ENCODE peak calls at places on chromosomes 13 and 19, in nine cellular contexts. Q, K, H, J, R, O, T, D and U are unnamed samples.

GRCh38 chr19:55149078-55150003 is at the start of gene TNNT1:
- DNase-seq in T (peak), Q (no peak), O (peak), J (peak), H (no peak), K (no peak), D (no peak), R (peak), U (no peak)

GRCh38 chr19:347946-348861 is 3.6 kb upstream of the MIER2 start:
- DNase-seq in J (no peak), T (no peak), D (no peak), Q (no peak), R (peak), O (no peak), H (no peak), K (no peak), U (peak)

GRCh38 chr19:31666126-31666525 is 316.9 kb upstream of the TSHZ3 start:
- DNase-seq in K (no peak), J (no peak), Q (no peak), O (no peak), H (no peak), T (no peak), R (no peak), D (no peak), U (no peak)

GRCh38 chr13:94433055-94433947 is 46.2 kb downstream of the DCT start:
- DNase-seq in O (no peak), Q (no peak), J (peak), K (no peak), T (peak), D (no peak), R (peak), H (no peak), U (no peak)

GRCh38 chr13:63554157-63554556 is 2138.5 kb upstream of the PCDH20 start:
- DNase-seq in J (no peak), K (no peak), R (no peak), T (no peak), H (no peak), Q (no peak), O (no peak), D (peak), U (no peak)

GRCh38 chr13:22114630-22115311 is 443.9 kb downstream of the FGF9 start:
- DNase-seq in H (peak), Q (peak), K (no peak), J (no peak), T (no peak), O (no peak), D (no peak), R (no peak), U (no peak)

GRCh38 chr19:50580240-50580639 is 12.0 kb upstream of the LRRC4B start:
- DNase-seq in O (no peak), J (no peak), T (no peak), R (no peak), D (no peak), H (no peak), Q (no peak), K (no peak), U (no peak)

GRCh38 chr13:21218351-21219043 is 42.0 kb downstream of the MRPL57 start:
- DNase-seq in R (no peak), K (no peak), H (peak), Q (no peak), O (no peak), J (no peak), T (no peak), D (no peak), U (no peak)

GRCh38 chr19:32308436-32309077 is 36.9 kb upstream of the ZNF507 start:
- DNase-seq in J (no peak), O (no peak), Q (no peak), T (no peak), H (peak), D (peak), K (no peak), R (no peak), U (no peak)

GRCh38 chr13:98856983-98857382 is 104.5 kb upstream of the SLC15A1 start:
- DNase-seq in Q (no peak), H (peak), O (no peak), R (no peak), D (peak), J (peak), K (no peak), T (no peak), U (no peak)

GRCh38 chr13:39612023-39612637 is 9.1 kb upstream of the LHFPL6 start:
- DNase-seq in D (peak), O (no peak), J (peak), H (peak), Q (peak), T (peak), K (peak), R (peak), U (peak)

GRCh38 chr13:51539887-51540286 is 44.4 kb upstream of the WDFY2 start:
- DNase-seq in J (no peak), O (no peak), R (no peak), K (no peak), D (peak), Q (no peak), T (no peak), H (peak), U (no peak)

GRCh38 chr13:28094311-28094710 is 6.1 kb downstream of the FLT3 start:
- DNase-seq in T (no peak), K (no peak), H (no peak), D (no peak), Q (no peak), R (no peak), O (no peak), J (no peak), U (no peak)

GRCh38 chr19:13015361-13016231 is 20.3 kb downstream of the NFIX start:
- DNase-seq in H (peak), J (peak), Q (no peak), O (no peak), R (peak), K (no peak), T (no peak), D (no peak), U (no peak)

GRCh38 chr19:49624967-49625910 is 14.7 kb downstream of the RRAS start:
- DNase-seq in D (no peak), R (no peak), H (no peak), J (peak), K (no peak), O (no peak), T (no peak), Q (no peak), U (no peak)

GRCh38 chr19:3879656-3880055 is 829 bp upstream of the ATCAY start:
- DNase-seq in Q (no peak), J (no peak), O (no peak), H (no peak), K (no peak), R (no peak), T (no peak), D (no peak), U (no peak)

GRCh38 chr13:97826421-97826965 is 127.0 kb upstream of the IPO5 start:
- DNase-seq in R (no peak), J (no peak), D (no peak), Q (no peak), O (no peak), K (no peak), T (no peak), H (no peak), U (no peak)

GRCh38 chr13:105139380-105140285 is 1395.8 kb downstream of the EFNB2 start:
- DNase-seq in T (no peak), Q (peak), O (peak), J (peak), H (peak), R (no peak), D (peak), K (no peak), U (peak)

GRCh38 chr13:87147076-87147475 is 524.1 kb upstream of the SLITRK5 start:
- DNase-seq in H (peak), D (peak), K (no peak), T (no peak), R (no peak), Q (no peak), J (no peak), O (no peak), U (no peak)

GRCh38 chr13:113846639-113847318 is 17.1 kb downstream of the GAS6 start:
- DNase-seq in O (no peak), T (no peak), H (no peak), K (no peak), D (no peak), J (peak), Q (peak), R (no peak), U (no peak)

GRCh38 chr13:57813641-57814040 is 182.1 kb downstream of the PCDH17 start:
- DNase-seq in O (no peak), T (no peak), R (peak), D (peak), Q (no peak), J (no peak), H (no peak), K (no peak), U (no peak)

GRCh38 chr13:20702945-20703784 is at the start of gene IL17D:
- DNase-seq in O (no peak), T (peak), K (no peak), D (peak), H (no peak), Q (peak), J (peak), R (peak), U (peak)

GRCh38 chr19:55005684-55006488 is 32.2 kb downstream of the GP6 start:
- DNase-seq in T (peak), O (no peak), H (no peak), D (peak), J (no peak), K (no peak), R (peak), Q (peak), U (peak)

GRCh38 chr13:110042253-110042652 is 255.9 kb upstream of the IRS2 start:
- DNase-seq in D (no peak), Q (no peak), T (no peak), K (no peak), H (peak), J (no peak), R (no peak), O (no peak), U (no peak)

GRCh38 chr13:41561179-41561578 is 103.8 kb downstream of the RGCC start:
- DNase-seq in H (peak), O (no peak), T (no peak), K (no peak), Q (no peak), R (no peak), D (peak), J (no peak), U (no peak)

GRCh38 chr19:3494051-3494450 is 6.4 kb downstream of the DOHH start:
- DNase-seq in T (no peak), D (no peak), Q (peak), O (no peak), K (no peak), R (peak), H (no peak), J (peak), U (peak)

GRCh38 chr13:40204246-40204645 is 462.2 kb downstream of the FOXO1 start:
- DNase-seq in O (no peak), T (no peak), D (no peak), H (no peak), Q (no peak), R (no peak), J (no peak), K (no peak), U (peak)

GRCh38 chr13:113092776-113093579 is 12.6 kb upstream of the F7 start:
- DNase-seq in Q (no peak), R (no peak), T (no peak), D (no peak), O (peak), H (no peak), J (no peak), K (no peak), U (no peak)

GRCh38 chr13:77697208-77698103 is at the start of gene SLAIN1:
- DNase-seq in O (peak), J (peak), D (no peak), H (no peak), K (peak), Q (peak), T (peak), R (peak), U (peak)

GRCh38 chr19:27775395-27775794 is 1437.6 kb downstream of the UQCRFS1 start:
- DNase-seq in H (no peak), R (no peak), J (no peak), T (no peak), K (no peak), D (peak), Q (no peak), O (no peak), U (no peak)

DNA sequence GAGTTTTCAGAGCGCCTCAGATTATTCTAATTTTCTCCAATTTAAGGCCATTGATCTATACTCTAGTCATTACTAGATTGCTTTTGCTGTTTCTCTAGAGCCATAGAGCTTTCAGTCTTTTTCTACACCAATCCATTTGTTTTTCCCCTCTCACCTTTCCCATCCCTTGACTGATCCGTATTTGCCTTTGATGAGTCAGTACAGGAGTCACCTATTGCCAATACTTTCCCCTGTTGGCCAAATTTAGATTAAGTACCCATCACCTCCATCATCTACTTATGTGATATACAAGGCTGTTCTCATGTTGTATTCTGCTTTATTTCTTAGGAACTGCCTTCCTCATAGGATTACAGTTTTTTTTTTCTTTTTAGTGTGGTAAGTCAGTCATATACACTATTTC is 463.2 kb downstream of the KLF12 start:
- DNase-seq in K (no peak), R (no peak), Q (no peak), H (no peak), J (no peak), D (no peak), O (no peak), T (no peak), U (no peak)
- H3K4me3 ChIP-seq in K (no peak), R (no peak), Q (no peak), H (no peak), J (no peak), D (no peak), O (no peak), T (no peak), U (no peak)

GRCh38 chr19:47432499-47432898 is 13.2 kb upstream of the MEIS3 start:
- DNase-seq in K (no peak), O (no peak), R (no peak), Q (no peak), D (no peak), H (no peak), T (no peak), J (no peak), U (no peak)

GRCh38 chr19:47429140-47429793 is 9.9 kb upstream of the MEIS3 start:
- DNase-seq in J (no peak), H (no peak), T (no peak), D (no peak), Q (no peak), O (no peak), K (no peak), R (no peak), U (no peak)

GRCh38 chr19:47428177-47428894 is 9.0 kb upstream of the MEIS3 start:
- DNase-seq in J (peak), H (peak), Q (peak), K (peak), T (peak), D (peak), O (peak), R (peak), U (peak)

GRCh38 chr19:47432091-47432490 is 12.8 kb upstream of the MEIS3 start:
- DNase-seq in T (no peak), K (no peak), O (no peak), R (no peak), H (no peak), Q (no peak), J (no peak), D (no peak), U (no peak)

DNA sequence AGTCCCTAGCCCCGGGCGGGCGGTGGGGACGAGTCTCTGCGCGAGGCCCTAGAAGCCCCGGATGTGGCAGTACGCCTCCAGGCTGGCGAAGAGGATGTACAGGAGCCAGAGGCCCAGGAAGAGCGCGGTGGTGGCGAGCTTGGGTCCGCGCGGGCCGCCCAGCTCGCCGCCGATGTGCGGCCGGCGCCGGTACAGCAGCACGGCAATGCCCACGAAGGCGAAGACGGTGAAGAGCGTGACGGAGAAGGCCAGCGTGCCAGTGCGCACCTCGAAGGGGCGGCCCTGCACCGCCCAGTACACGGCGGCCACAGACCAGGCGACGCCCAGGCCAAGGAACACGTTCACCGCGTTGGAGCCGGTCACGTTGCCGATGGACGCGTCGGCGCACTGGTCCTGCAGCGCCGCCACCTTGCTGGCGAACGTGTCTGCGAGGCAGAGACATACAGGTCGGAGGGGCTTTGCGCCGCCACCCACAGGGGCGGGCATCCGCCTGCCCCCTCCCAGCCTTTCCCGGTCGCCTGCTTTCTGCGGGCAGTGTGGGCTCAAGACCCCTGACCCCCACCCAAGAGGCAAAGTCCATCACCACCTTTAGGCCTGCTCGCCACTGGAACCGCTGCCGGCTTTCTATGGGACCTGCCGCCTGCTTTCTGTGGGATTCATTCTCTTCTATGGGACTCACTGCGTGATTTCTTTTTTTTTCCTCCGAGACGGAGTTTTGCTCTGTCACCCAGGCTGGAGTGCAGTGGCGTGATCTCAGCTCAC is 10.9 kb upstream of the MEIS3 start:
- DNase-seq in D (peak), R (peak), O (no peak), K (peak), J (peak), T (peak), Q (no peak), H (peak), U (no peak)
- H3K4me3 ChIP-seq in D (peak), R (peak), O (peak), K (peak), J (no peak), T (no peak), Q (no peak), H (peak), U (no peak)

DNA sequence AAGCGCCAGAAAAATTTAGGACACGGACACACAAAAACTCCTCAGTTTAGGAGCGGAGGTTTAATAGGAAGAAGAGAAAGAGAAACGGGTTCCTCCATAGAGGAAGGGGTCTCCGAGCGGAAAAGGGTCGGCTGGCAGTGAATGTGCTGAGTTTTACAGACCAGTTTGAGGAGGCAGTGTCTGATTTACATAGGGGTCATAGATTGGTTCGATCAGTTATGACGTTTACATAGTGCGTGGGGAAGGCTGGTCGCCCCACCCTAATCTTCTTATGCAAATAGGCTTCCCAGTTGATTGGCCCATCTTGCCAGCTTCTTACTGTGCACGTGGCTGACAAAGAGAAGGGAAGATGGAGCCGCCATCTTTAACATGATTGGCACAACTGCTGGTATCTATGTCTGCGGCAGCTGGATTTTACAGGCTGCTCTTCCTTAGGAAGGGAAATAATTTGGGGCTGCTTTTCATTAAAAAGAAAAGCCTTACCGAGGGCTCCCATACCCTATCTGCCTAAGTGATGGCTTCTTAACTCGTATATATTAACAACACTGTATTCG is 1.2 kb upstream of the ZNF225 start:
- DNase-seq in J (no peak), O (no peak), H (peak), K (no peak), T (peak), D (peak), R (peak), Q (no peak), U (no peak)
- H3K4me3 ChIP-seq in J (peak), O (peak), H (peak), K (no peak), T (peak), D (peak), R (peak), Q (peak), U (peak)

GRCh38 chr19:48552406-48553322 is 692 bp downstream of the SULT2B1 start:
- DNase-seq in O (no peak), J (no peak), K (no peak), H (no peak), T (no peak), D (no peak), Q (no peak), R (no peak), U (no peak)
- H3K4me3 ChIP-seq in O (no peak), J (no peak), K (no peak), H (no peak), T (no peak), D (no peak), Q (no peak), R (no peak), U (no peak)

DNA sequence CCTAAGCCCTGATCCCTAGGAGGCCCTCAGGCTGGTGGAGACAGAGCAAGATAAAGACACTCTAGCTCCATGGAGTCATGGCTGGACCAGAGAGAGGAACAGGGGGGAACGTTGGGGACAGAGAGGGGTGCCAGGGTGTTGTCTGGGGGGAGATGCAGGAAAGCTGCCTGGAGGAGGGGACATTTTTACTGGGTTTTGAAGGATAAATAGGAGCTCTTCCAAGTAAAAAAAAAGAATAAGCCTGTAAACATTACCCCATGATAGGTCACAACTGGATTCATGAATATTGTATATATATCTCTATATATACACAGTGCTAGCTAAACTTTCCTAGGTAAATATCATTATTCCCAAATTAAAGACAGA is 714 bp downstream of the HSH2D start:
- DNase-seq in H (no peak), D (no peak), Q (no peak), J (no peak), K (no peak), R (no peak), O (no peak), T (no peak), U (no peak)
- H3K4me3 ChIP-seq in H (no peak), D (no peak), Q (peak), J (no peak), K (peak), R (no peak), O (no peak), T (no peak), U (peak)

DNA sequence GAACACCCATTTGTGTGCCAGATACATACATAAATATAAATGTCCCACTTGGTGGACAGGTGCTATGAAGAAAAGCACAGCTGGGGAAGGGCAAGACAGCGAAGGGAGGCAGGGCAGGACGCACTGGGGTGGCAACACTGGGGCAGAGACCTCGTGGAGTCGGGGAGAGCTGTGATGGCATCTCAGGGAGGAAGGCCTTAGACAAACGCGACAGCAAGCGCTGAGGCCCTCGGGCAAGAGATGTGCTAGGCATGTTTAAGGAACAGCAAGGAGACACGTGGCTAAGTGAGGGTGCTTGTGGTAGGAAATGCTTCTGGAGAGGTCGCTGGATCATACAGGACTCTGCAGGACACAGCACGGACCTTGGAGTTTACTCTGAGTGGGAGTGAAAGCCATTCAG is 23.3 kb upstream of the CCNP start:
- DNase-seq in R (no peak), H (no peak), O (no peak), T (no peak), Q (no peak), K (no peak), D (no peak), J (peak), U (no peak)
- H3K4me3 ChIP-seq in R (no peak), H (no peak), O (no peak), T (no peak), Q (no peak), K (no peak), D (no peak), J (no peak), U (no peak)